ENCODE peak calls at places on chromosome 5, in six cellular contexts. C is endodermal cell, B is progenitor cell of endocrine pancreas, S is endothelial cell, D is left ventricle myocardium inferior, W is lower lobe of right lung. K is an unnamed sample.

GRCh38 chr5:16585028-16585667 is 31.6 kb downstream of the RETREG1 start:
- DNase-seq in W (no peak), S (no peak), C (no peak), B (no peak), D (no peak), K (no peak)

GRCh38 chr5:69261034-69261433 is 26.3 kb downstream of the CDK7 start:
- DNase-seq in D (no peak), C (no peak), B (no peak), W (no peak), S (no peak), K (no peak)

GRCh38 chr5:137254153-137254552 is 245.0 kb downstream of the SPOCK1 start:
- DNase-seq in B (no peak), D (no peak), W (no peak), C (no peak), S (no peak), K (no peak)

GRCh38 chr5:179818746-179819295 is 1.9 kb upstream of the SQSTM1 start:
- DNase-seq in W (peak), C (peak), S (peak), B (peak), D (peak), K (no peak)

GRCh38 chr5:174675916-174676315 is 48.5 kb upstream of the MSX2 start:
- DNase-seq in C (no peak), W (no peak), S (no peak), B (no peak), D (no peak), K (no peak)

GRCh38 chr5:78659714-78660113 is 11.1 kb upstream of the LHFPL2 start:
- DNase-seq in S (no peak), C (no peak), D (no peak), W (no peak), B (no peak), K (no peak)

GRCh38 chr5:95958308-95959014 is 3.2 kb downstream of the ELL2 start:
- DNase-seq in S (no peak), C (no peak), W (no peak), B (no peak), D (no peak), K (no peak)

GRCh38 chr5:120985526-120985925 is 521.4 kb downstream of the PRR16 start:
- DNase-seq in W (no peak), S (no peak), C (no peak), D (no peak), B (no peak), K (no peak)

GRCh38 chr5:54738118-54738972 is 220.8 kb downstream of the SNX18 start:
- DNase-seq in W (peak), C (no peak), S (no peak), B (no peak), D (peak), K (no peak)

GRCh38 chr5:154997746-154998145 is 15.8 kb upstream of the KIF4B start:
- DNase-seq in S (no peak), C (no peak), W (no peak), B (no peak), D (no peak), K (no peak)

GRCh38 chr5:176413255-176413565 is 3.1 kb downstream of the CLTB start:
- DNase-seq in C (no peak), S (no peak), D (peak), B (no peak), W (no peak), K (no peak)

GRCh38 chr5:150263801-150264621 is 25.6 kb downstream of the CAMK2A start:
- DNase-seq in D (no peak), W (no peak), S (no peak), C (no peak), B (no peak), K (no peak)

GRCh38 chr5:132839426-132840301 is 9.2 kb upstream of the SHROOM1 start:
- DNase-seq in B (no peak), D (no peak), W (no peak), C (peak), S (no peak), K (no peak)

GRCh38 chr5:56858777-56859442 is 43.6 kb downstream of the MAP3K1 start:
- DNase-seq in D (no peak), B (no peak), C (no peak), S (no peak), W (no peak), K (no peak)

GRCh38 chr5:34053133-34053532 is 10.1 kb upstream of the C1QTNF3 start:
- DNase-seq in B (no peak), D (no peak), C (no peak), S (no peak), W (no peak), K (no peak)

GRCh38 chr5:167968784-167969183 is 322.7 kb upstream of the WWC1 start:
- DNase-seq in W (no peak), S (no peak), C (no peak), B (no peak), D (no peak), K (no peak)

GRCh38 chr5:158700231-158700996 is 399.3 kb downstream of the EBF1 start:
- DNase-seq in D (no peak), C (no peak), W (no peak), S (no peak), B (no peak), K (no peak)

GRCh38 chr5:36417221-36417620 is 115.5 kb upstream of the RANBP3L start:
- DNase-seq in B (no peak), W (no peak), S (no peak), D (no peak), C (peak), K (no peak)

GRCh38 chr5:151051066-151051930 is 29.5 kb downstream of the TNIP1 start:
- DNase-seq in W (peak), S (peak), B (peak), C (peak), D (peak), K (peak)

GRCh38 chr5:159928122-159928960 is 12.1 kb downstream of the ADRA1B start:
- DNase-seq in D (peak), C (no peak), B (no peak), S (no peak), W (peak), K (no peak)

GRCh38 chr5:109655841-109656240 is 33.9 kb upstream of the MAN2A1 start:
- DNase-seq in S (no peak), B (no peak), D (no peak), W (no peak), C (no peak), K (no peak)

GRCh38 chr5:75368391-75368790 is 31.4 kb downstream of the HMGCR start:
- DNase-seq in D (no peak), C (no peak), B (no peak), S (no peak), W (no peak), K (no peak)

GRCh38 chr5:109826426-109826825 is 136.7 kb downstream of the MAN2A1 start:
- DNase-seq in D (no peak), S (no peak), B (no peak), C (no peak), W (no peak), K (no peak)

GRCh38 chr5:59038169-59039002 is 455.5 kb downstream of the RAB3C start:
- DNase-seq in S (no peak), W (no peak), B (no peak), C (no peak), D (no peak), K (no peak)

GRCh38 chr5:139473565-139473964 is 2.8 kb downstream of the SMIM33 start:
- DNase-seq in B (no peak), C (peak), W (no peak), D (no peak), S (peak), K (no peak)
- TF ChIP-seq CTCF in B (no peak), C (no peak), W (peak), D (no peak), S (no peak), K (no peak)

DNA sequence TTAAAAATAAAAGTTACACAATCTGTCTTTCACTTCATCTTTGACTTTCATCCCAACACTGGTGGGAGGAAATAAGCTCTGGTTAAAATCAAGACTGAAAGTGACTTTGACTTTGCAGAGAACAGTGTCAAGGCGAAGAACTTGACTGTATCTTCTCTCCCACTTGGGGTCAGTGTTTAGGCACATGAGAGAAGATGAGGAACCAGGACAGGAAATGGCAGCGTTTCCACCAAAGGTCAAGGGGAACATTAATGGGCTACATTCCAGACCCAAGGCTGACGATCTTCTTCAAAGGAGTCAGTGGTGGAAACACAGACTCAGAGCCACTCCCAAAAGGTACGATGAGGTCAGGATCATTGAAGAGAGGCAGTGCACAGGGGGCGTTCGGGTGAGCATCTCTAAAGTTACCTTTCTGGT is 409.5 kb downstream of the ARHGEF28 start:
- DNase-seq in B (no peak), C (peak), S (peak), D (no peak), W (no peak), K (no peak)
- TF ChIP-seq CTCF in B (peak), C (peak), S (peak), D (peak), W (peak), K (peak)

GRCh38 chr5:141650851-141651727 is at the start of gene FCHSD1:
- DNase-seq in S (peak), W (peak), B (peak), D (peak), C (peak), K (no peak)
- TF ChIP-seq CTCF in S (no peak), W (peak), B (peak), D (peak), C (no peak), K (no peak)

GRCh38 chr5:164959761-164960160 is 1454.3 kb downstream of the MAT2B start:
- DNase-seq in B (no peak), C (no peak), W (no peak), S (no peak), D (no peak), K (no peak)

GRCh38 chr5:164962302-164962961 is 1457.0 kb downstream of the MAT2B start:
- DNase-seq in D (no peak), B (no peak), W (no peak), C (no peak), S (no peak), K (no peak)

DNA sequence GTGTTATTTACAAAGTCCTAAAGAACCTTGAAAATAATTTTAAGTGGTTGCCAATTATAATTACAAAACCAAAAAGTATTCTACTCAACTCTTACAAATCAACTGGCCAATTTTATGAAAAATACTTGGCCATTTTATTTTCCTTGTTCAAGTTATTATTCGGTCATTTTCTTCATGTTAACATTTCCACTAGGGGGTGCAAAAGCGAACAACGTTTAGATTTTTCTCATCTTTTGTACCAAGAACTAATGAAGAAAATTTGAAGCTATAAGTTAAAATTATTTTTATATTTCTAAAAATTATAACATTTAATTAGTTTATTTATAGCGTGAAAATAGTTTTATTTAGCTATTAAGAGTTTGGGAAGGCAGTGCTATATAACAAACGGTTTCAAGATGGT is 1453.3 kb downstream of the MAT2B start:
- DNase-seq in C (no peak), W (no peak), S (no peak), D (no peak), B (no peak), K (no peak)
- TF ChIP-seq CTCF in C (peak), W (no peak), S (peak), D (no peak), B (peak), K (no peak)

DNA sequence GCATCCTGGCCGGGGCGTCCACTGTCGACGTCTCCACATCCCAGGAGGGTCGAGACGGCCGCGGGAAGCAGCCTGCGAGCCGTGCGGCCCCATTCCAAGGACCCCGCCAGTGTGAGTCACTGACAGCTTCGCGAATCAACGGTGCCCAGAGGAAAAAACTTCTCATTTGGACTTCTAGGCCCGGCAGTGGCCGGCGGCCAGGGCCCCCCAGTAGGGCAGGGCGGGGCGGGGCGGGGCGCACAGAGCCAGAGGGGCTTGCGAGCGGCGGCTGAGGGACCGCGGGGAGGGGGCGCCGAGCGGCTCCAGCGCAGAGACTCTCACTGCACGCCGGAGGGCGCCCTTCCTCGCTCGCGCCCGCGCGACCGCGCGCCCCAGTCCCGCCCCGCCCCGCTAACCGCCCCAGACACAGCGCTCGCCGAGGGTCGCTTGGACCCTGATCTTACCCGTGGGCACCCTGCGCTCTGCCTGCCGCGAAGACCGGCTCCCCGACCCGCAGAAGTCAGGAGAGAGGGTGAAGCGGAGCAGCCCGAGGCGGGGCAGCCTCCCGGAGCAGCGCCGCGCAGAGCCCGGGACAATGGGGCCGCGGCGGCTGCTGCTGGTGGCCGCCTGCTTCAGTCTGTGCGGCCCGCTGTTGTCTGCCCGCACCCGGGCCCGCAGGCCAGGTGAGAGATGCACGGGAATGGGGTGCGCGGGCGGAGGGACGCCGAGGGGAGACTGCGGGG is at the start of gene F2R:
- DNase-seq in W (peak), C (peak), B (peak), D (peak), S (peak), K (peak)
- TF ChIP-seq CTCF in W (peak), C (peak), B (peak), D (peak), S (peak), K (peak)

K was measured in D721Med.